ENCODE peak calls at places on chromosomes 5 and 9, in five cellular contexts. P, M, T, I and O are unnamed samples.

GRCh38 chr9:117644607-117645244 is 59.5 kb upstream of the TLR4 start:
- DNase-seq in P (peak), M (peak), T (peak), I (peak), O (peak)

GRCh38 chr5:176716320-176716719 is 69.0 kb downstream of the TSPAN17 start:
- DNase-seq in P (peak), M (peak), T (peak), I (no peak), O (no peak)

GRCh38 chr9:2307480-2307879 is 292.3 kb downstream of the SMARCA2 start:
- DNase-seq in P (no peak), M (peak), T (peak), I (no peak), O (no peak)

GRCh38 chr5:42715791-42716190 is 40.8 kb upstream of the CCDC152 start:
- DNase-seq in P (peak), M (no peak), T (peak), I (no peak), O (no peak)

GRCh38 chr5:31232273-31232888 is 38.9 kb downstream of the CDH6 start:
- DNase-seq in P (peak), M (peak), T (peak), I (peak), O (peak)

GRCh38 chr5:138441221-138441620 is 2.4 kb downstream of the REEP2 start:
- DNase-seq in P (no peak), M (no peak), T (no peak), I (no peak), O (no peak)

GRCh38 chr9:2210201-2210600 is 195.1 kb downstream of the SMARCA2 start:
- DNase-seq in P (no peak), M (peak), T (no peak), I (no peak), O (no peak)

GRCh38 chr5:38452201-38452600 is 104.2 kb downstream of the LIFR start:
- DNase-seq in P (no peak), M (no peak), T (no peak), I (no peak), O (no peak)

GRCh38 chr5:171494452-171495121 is 75.1 kb downstream of the FGF18 start:
- DNase-seq in P (peak), M (peak), T (peak), I (peak), O (peak)

GRCh38 chr5:68171101-68171558 is 44.4 kb upstream of the PIK3R1 start:
- DNase-seq in P (peak), M (peak), T (peak), I (no peak), O (no peak)

GRCh38 chr9:29697011-29697410 is 2123.7 kb upstream of the C9orf72 start:
- DNase-seq in P (peak), M (no peak), T (no peak), I (no peak), O (no peak)

GRCh38 chr5:174765540-174765939 is 41.2 kb downstream of the MSX2 start:
- DNase-seq in P (no peak), M (no peak), T (no peak), I (no peak), O (no peak)

GRCh38 chr5:58188287-58188651 is 271.6 kb downstream of the PLK2 start:
- DNase-seq in P (peak), M (peak), T (peak), I (no peak), O (no peak)

GRCh38 chr5:78566747-78567449 is 81.7 kb downstream of the LHFPL2 start:
- DNase-seq in P (peak), M (peak), T (no peak), I (no peak), O (no peak)

GRCh38 chr5:72378636-72379289 is 58.6 kb downstream of the PTCD2 start:
- DNase-seq in P (peak), M (peak), T (peak), I (peak), O (no peak)

GRCh38 chr5:156556666-156557401 is 229.9 kb downstream of the SGCD start:
- DNase-seq in P (no peak), M (no peak), T (no peak), I (no peak), O (no peak)

GRCh38 chr5:73591102-73591695 is 25.7 kb downstream of the UTP15 start:
- DNase-seq in P (peak), M (peak), T (peak), I (peak), O (peak)

GRCh38 chr5:61919920-61920319 is 386.1 kb upstream of the KIF2A start:
- DNase-seq in P (peak), M (no peak), T (no peak), I (no peak), O (no peak)

GRCh38 chr9:15144567-15145174 is 162.3 kb downstream of the TTC39B start:
- DNase-seq in P (no peak), M (no peak), T (peak), I (no peak), O (no peak)

GRCh38 chr9:109769250-109769649 is 10.7 kb upstream of the PALM2AKAP2 start:
- DNase-seq in P (peak), M (no peak), T (no peak), I (no peak), O (no peak)

GRCh38 chr5:166178681-166179080 is 2112.8 kb upstream of the WWC1 start:
- DNase-seq in P (no peak), M (no peak), T (no peak), I (no peak), O (no peak)

GRCh38 chr9:16501726-16502125 is 368.7 kb downstream of the BNC2 start:
- DNase-seq in P (peak), M (peak), T (no peak), I (no peak), O (no peak)

GRCh38 chr5:172807766-172808311 is 26.2 kb upstream of the ERGIC1 start:
- DNase-seq in P (no peak), M (no peak), T (no peak), I (no peak), O (no peak)

GRCh38 chr5:97231025-97231636 is 48.1 kb upstream of the RIOK2 start:
- DNase-seq in P (peak), M (peak), T (peak), I (peak), O (peak)

GRCh38 chr9:126036881-126037291 is 289.7 kb downstream of the PBX3 start:
- DNase-seq in P (no peak), M (no peak), T (no peak), I (no peak), O (no peak)

GRCh38 chr9:93295031-93295430 is 111.1 kb downstream of the WNK2 start:
- DNase-seq in P (no peak), M (no peak), T (no peak), I (no peak), O (no peak)

GRCh38 chr5:40404613-40405012 is 275.1 kb upstream of the PTGER4 start:
- DNase-seq in P (no peak), M (no peak), T (no peak), I (no peak), O (no peak)

GRCh38 chr5:86756839-86757238 is 139.1 kb downstream of the COX7C start:
- DNase-seq in P (no peak), M (no peak), T (no peak), I (no peak), O (no peak)
- TF ChIP-seq CTCF in P (no peak), M (no peak), T (no peak), I (no peak), O (peak)

DNA sequence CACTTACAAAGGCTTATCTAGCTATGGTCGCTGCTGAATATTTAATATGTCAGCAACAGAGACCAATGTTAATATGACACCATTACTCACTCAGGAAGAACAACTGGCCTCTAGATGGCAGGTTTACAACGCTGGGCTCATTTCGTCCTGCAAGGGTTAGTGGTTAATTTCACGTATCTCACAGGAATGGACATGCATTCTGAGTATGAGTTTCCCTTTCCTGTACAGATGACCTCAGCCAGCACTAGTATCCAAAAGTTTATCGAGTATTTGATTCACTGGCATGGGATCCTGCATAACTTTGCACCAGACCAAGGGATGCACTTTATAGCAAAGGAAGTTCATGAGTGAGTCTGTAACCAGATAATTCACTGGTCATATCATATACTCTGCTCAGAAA is 8.7 kb upstream of the TRPC7 start:
- DNase-seq in P (peak), M (peak), T (peak), I (no peak), O (no peak)
- TF ChIP-seq CTCF in P (no peak), M (peak), T (peak), I (peak), O (peak)

GRCh38 chr9:135752281-135753204 is 50.6 kb downstream of the KCNT1 start:
- DNase-seq in P (no peak), M (no peak), T (no peak), I (no peak), O (no peak)
- TF ChIP-seq CTCF in P (no peak), M (no peak), T (no peak), I (no peak), O (no peak)

DNA sequence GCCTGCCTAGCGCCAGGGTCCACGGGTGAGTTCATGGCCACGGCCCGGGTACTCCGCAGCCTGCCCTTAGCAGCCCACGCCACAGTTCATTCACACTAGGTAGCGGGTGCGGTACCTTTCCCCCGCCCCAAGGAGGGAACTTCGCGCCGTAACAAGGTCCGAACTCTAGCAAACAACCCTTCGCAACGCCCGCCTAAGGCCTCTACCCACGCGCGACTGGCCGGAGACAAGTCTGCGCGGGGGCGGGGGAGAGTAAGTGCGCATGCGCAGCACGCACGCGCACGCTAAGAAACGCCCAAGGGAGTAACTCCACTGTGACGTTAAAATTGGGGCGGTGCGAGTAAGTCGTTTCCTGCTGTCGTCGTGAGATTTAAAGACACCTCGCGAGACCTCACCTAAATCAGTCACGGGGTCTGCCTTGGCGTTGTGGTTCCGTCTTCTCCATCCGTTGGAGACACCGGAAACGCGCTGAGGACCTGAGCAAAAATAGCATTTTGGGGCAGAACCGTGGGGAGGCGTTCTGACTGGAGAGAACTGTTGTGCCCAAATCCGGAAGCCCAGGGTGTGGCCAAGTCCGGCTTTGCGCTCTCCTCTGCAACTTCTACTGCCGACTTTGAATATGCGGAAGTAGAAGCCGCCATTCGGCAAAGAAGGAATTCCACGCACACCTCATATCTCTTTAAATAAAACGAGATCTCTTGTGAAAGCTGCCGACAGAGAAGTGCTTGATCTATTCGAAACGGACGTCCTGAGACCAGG is at the start of gene RAPGEF6:
- DNase-seq in P (peak), M (peak), T (peak), I (peak), O (peak)
- TF ChIP-seq CTCF in P (no peak), M (no peak), T (no peak), I (peak), O (peak)

GRCh38 chr5:79829260-79829659 is 139.6 kb downstream of the CMYA5 start:
- DNase-seq in P (no peak), M (no peak), T (no peak), I (no peak), O (peak)
- TF ChIP-seq CTCF in P (peak), M (peak), T (peak), I (peak), O (peak)

DNA sequence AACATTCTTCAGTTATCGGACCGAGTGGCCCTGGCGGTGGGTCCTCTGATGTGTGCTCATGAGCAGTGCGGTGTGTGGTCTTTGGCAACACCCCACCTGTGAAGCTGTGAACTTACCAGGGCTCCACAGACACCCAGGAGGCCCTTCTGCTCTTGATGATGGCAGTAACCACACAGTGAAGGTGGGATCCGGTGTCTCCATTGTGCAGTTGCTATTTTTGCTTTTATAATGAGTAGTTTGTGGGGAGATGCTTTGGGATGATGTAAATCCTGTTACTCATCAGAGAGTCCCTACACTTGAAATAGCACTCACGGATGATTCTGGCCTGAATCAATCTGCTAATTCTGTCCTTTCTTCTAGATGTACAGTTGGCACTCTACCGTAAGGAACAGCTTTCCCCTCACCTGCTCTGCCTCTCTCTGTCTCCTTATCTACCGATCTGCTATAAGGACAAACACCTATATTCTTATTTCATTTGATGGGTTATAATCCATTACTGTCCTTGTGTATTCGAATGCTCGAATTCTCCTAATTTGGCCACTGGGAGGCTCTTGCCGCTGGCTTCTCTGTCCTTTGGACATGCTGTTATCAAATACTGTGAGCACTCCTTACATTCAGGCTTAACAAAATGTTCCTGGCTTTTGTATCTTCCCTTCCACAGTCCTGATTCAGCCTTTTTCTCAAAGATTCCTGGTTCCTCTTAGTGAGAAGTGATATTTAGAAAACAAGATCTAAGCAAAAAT is 20.2 kb downstream of the ATPSCKMT start:
- DNase-seq in P (peak), M (peak), T (peak), I (no peak), O (no peak)
- TF ChIP-seq CTCF in P (peak), M (peak), T (peak), I (peak), O (no peak)

DNA sequence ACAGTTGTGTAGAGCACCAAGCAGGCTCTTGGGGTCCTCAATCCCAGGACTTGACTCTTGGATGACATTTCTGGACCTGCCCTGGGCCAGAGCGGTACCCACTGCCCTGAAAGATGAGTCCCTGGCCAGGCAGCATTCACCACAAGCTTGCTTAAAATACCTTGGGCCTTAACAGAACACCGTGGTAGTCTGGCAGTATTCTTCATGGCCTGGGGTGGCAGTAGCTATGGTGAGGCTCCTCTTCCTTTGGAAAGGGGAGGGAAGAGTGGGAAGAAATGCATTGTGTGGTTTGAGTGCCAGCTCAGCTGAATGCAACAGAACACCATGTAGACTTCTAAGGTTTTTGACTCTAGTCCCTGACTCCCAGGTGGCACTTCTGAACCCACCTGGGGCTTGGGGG is 29.4 kb upstream of the IRGM start:
- DNase-seq in P (no peak), M (no peak), T (no peak), I (no peak), O (no peak)
- TF ChIP-seq CTCF in P (no peak), M (no peak), T (no peak), I (no peak), O (no peak)